ENCODE peak calls at places on chromosomes 4 and X, in five cellular contexts. One of them, this sample, is unnamed. For H3K36me3, the result is how much of the 10 kb centered on the place peaks cover.

GRCh38 chrX:85004255-85004654 is 578 bp downstream of the APOOL start:
- DNase-seq in tibial nerve: no peak
- DNase-seq in aorta: no peak
- DNase-seq in endodermal cell: no peak
- DNase-seq in mesendoderm: peak
- DNase-seq in this sample: peak

GRCh38 chr4:87843936-87844335 is 11.2 kb downstream of the MEPE start:
- DNase-seq in tibial nerve: no peak
- DNase-seq in aorta: no peak
- DNase-seq in endodermal cell: no peak
- DNase-seq in mesendoderm: no peak
- DNase-seq in this sample: peak

GRCh38 chrX:40471965-40472648 is 108.7 kb upstream of the ATP6AP2 start:
- DNase-seq in tibial nerve: no peak
- DNase-seq in aorta: no peak
- DNase-seq in endodermal cell: peak
- DNase-seq in mesendoderm: peak
- DNase-seq in this sample: peak

GRCh38 chr4:187174749-187175148 is 451.1 kb upstream of the FAT1 start:
- DNase-seq in tibial nerve: no peak
- DNase-seq in aorta: no peak
- DNase-seq in endodermal cell: no peak
- DNase-seq in mesendoderm: no peak
- DNase-seq in this sample: no peak

GRCh38 chr4:78644744-78645330 is 93.3 kb downstream of the ANXA3 start:
- DNase-seq in tibial nerve: peak
- DNase-seq in aorta: no peak
- DNase-seq in endodermal cell: peak
- DNase-seq in mesendoderm: peak
- DNase-seq in this sample: peak

GRCh38 chr4:173057442-173057841 is 111.2 kb upstream of the GALNT7 start:
- DNase-seq in tibial nerve: no peak
- DNase-seq in aorta: no peak
- DNase-seq in endodermal cell: no peak
- DNase-seq in mesendoderm: no peak
- DNase-seq in this sample: no peak

GRCh38 chrX:113510586-113510985 is 670.0 kb upstream of the AMOT start:
- DNase-seq in tibial nerve: no peak
- DNase-seq in aorta: no peak
- DNase-seq in endodermal cell: no peak
- DNase-seq in mesendoderm: no peak
- DNase-seq in this sample: no peak

GRCh38 chr4:140326395-140326993 is 47.0 kb upstream of the SCOC start:
- DNase-seq in tibial nerve: no peak
- DNase-seq in aorta: no peak
- DNase-seq in endodermal cell: peak
- DNase-seq in mesendoderm: peak
- DNase-seq in this sample: peak

GRCh38 chrX:122567911-122568310 is 616.2 kb upstream of the GRIA3 start:
- DNase-seq in tibial nerve: no peak
- DNase-seq in aorta: no peak
- DNase-seq in endodermal cell: no peak
- DNase-seq in mesendoderm: no peak
- DNase-seq in this sample: no peak

GRCh38 chr4:148239406-148239805 is 202.8 kb downstream of the NR3C2 start:
- DNase-seq in tibial nerve: no peak
- DNase-seq in aorta: no peak
- DNase-seq in endodermal cell: no peak
- DNase-seq in mesendoderm: no peak
- DNase-seq in this sample: no peak

GRCh38 chrX:72258174-72258573 is 18.9 kb downstream of the RPS4X start:
- DNase-seq in tibial nerve: no peak
- DNase-seq in aorta: no peak
- DNase-seq in endodermal cell: no peak
- DNase-seq in mesendoderm: no peak
- DNase-seq in this sample: peak

GRCh38 chr4:67584496-67584895 is 26.0 kb downstream of the STAP1 start:
- DNase-seq in tibial nerve: no peak
- DNase-seq in aorta: no peak
- DNase-seq in endodermal cell: no peak
- DNase-seq in mesendoderm: no peak
- DNase-seq in this sample: no peak

GRCh38 chr4:111618908-111619307 is 526.3 kb upstream of the FAM241A start:
- DNase-seq in tibial nerve: no peak
- DNase-seq in aorta: no peak
- DNase-seq in endodermal cell: no peak
- DNase-seq in mesendoderm: no peak
- DNase-seq in this sample: no peak

GRCh38 chr4:986949-987688 is at the start of gene IDUA:
- DNase-seq in tibial nerve: peak
- DNase-seq in aorta: peak
- DNase-seq in endodermal cell: peak
- DNase-seq in mesendoderm: peak
- DNase-seq in this sample: no peak

GRCh38 chr4:55173580-55173979 is 48.2 kb upstream of the KDR start:
- DNase-seq in tibial nerve: no peak
- DNase-seq in aorta: no peak
- DNase-seq in endodermal cell: no peak
- DNase-seq in mesendoderm: no peak
- DNase-seq in this sample: peak

GRCh38 chr4:139208404-139208945 is 31.5 kb upstream of the ELF2 start:
- DNase-seq in tibial nerve: no peak
- DNase-seq in aorta: no peak
- DNase-seq in endodermal cell: no peak
- DNase-seq in mesendoderm: no peak
- DNase-seq in this sample: no peak

GRCh38 chr4:31094474-31094873 is 374.3 kb downstream of the PCDH7 start:
- DNase-seq in tibial nerve: no peak
- DNase-seq in aorta: no peak
- DNase-seq in endodermal cell: no peak
- DNase-seq in mesendoderm: no peak
- DNase-seq in this sample: no peak

GRCh38 chr4:9949573-9949972 is 71.7 kb downstream of the SLC2A9 start:
- DNase-seq in tibial nerve: no peak
- DNase-seq in aorta: no peak
- DNase-seq in endodermal cell: no peak
- DNase-seq in mesendoderm: no peak
- DNase-seq in this sample: no peak

GRCh38 chr4:80335226-80335553 is 340 bp upstream of the CFAP299 start:
- DNase-seq in tibial nerve: no peak
- DNase-seq in aorta: no peak
- DNase-seq in endodermal cell: no peak
- DNase-seq in mesendoderm: no peak
- DNase-seq in this sample: no peak

GRCh38 chr4:83862471-83862870 is 326.6 kb downstream of the GPAT3 start:
- DNase-seq in tibial nerve: no peak
- DNase-seq in aorta: no peak
- DNase-seq in endodermal cell: no peak
- DNase-seq in mesendoderm: no peak
- DNase-seq in this sample: no peak

GRCh38 chr4:53432528-53433424 is 55.3 kb downstream of the FIP1L1 start:
- DNase-seq in tibial nerve: no peak
- DNase-seq in aorta: no peak
- DNase-seq in endodermal cell: no peak
- DNase-seq in mesendoderm: no peak
- DNase-seq in this sample: no peak

GRCh38 chr4:41104155-41104554 is 110.2 kb downstream of the APBB2 start:
- DNase-seq in tibial nerve: no peak
- DNase-seq in aorta: no peak
- DNase-seq in endodermal cell: no peak
- DNase-seq in mesendoderm: no peak
- DNase-seq in this sample: no peak

GRCh38 chr4:133151301-133151680 is 2.2 kb downstream of the PCDH10 start:
- DNase-seq in tibial nerve: no peak
- DNase-seq in aorta: peak
- DNase-seq in endodermal cell: peak
- DNase-seq in mesendoderm: peak
- DNase-seq in this sample: no peak

GRCh38 chrX:15158736-15159406 is 111.0 kb downstream of the ASB9 start:
- DNase-seq in tibial nerve: no peak
- DNase-seq in aorta: no peak
- DNase-seq in endodermal cell: no peak
- DNase-seq in mesendoderm: no peak
- DNase-seq in this sample: no peak

DNA sequence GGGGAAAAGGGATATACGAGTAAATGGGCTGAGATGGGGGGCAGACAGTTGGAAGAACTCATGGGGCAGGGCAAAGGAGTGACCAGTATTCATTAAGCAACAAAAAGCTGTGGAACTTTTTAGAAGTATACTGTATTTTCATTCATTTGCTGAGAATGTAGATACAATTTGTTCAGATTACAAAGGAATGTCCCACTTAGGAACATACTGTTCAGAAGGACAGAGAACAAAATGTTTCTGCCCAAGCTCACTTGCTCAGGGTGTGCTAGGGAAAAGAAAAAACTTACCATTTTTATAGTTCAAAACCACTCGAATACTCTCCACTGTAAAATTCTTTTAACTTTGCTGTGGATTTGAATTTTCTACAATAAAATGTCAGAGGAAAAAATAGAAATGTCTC is 135.2 kb upstream of the AFF2 start:
- DNase-seq in tibial nerve: no peak
- DNase-seq in aorta: no peak
- DNase-seq in endodermal cell: no peak
- DNase-seq in mesendoderm: no peak
- DNase-seq in this sample: no peak
- H3K36me3 ChIP-seq in tibial nerve: under half
- H3K36me3 ChIP-seq in aorta: under half
- H3K36me3 ChIP-seq in endodermal cell: under half
- H3K36me3 ChIP-seq in mesendoderm: under half
- H3K36me3 ChIP-seq in this sample: under half

GRCh38 chr4:75213480-75213879 is 280.6 kb downstream of the PARM1 start:
- DNase-seq in tibial nerve: no peak
- DNase-seq in aorta: no peak
- DNase-seq in endodermal cell: no peak
- DNase-seq in mesendoderm: no peak
- DNase-seq in this sample: no peak

GRCh38 chr4:75207902-75208301 is 275.0 kb downstream of the PARM1 start:
- DNase-seq in tibial nerve: no peak
- DNase-seq in aorta: no peak
- DNase-seq in endodermal cell: no peak
- DNase-seq in mesendoderm: no peak
- DNase-seq in this sample: no peak

GRCh38 chr4:75211422-75211821 is 278.5 kb downstream of the PARM1 start:
- DNase-seq in tibial nerve: no peak
- DNase-seq in aorta: no peak
- DNase-seq in endodermal cell: no peak
- DNase-seq in mesendoderm: no peak
- DNase-seq in this sample: no peak
- H3K36me3 ChIP-seq in tibial nerve: under half
- H3K36me3 ChIP-seq in aorta: under half
- H3K36me3 ChIP-seq in endodermal cell: under half
- H3K36me3 ChIP-seq in mesendoderm: under half
- H3K36me3 ChIP-seq in this sample: under half

DNA sequence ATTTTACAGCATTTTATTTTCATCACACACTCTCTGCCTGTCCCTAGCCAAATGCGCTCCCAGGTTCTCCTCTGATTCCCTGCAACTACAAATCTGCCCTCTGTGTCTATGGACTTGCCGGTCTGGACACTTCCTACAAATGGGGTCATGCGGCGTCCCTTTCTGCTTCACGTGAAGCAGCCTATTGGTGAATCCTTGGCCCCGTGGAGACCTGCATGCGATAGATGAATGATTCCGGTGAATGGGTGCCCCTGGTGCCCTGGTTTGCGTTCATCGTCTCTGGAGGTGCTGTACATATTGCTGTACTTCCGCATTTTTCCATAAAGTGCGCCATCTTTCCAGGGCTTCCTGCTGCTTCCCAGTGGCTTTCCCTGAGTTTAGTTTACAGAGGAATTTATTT is 27.5 kb upstream of the CLCN4 start:
- DNase-seq in tibial nerve: no peak
- DNase-seq in aorta: peak
- DNase-seq in endodermal cell: no peak
- DNase-seq in mesendoderm: no peak
- DNase-seq in this sample: no peak
- H3K36me3 ChIP-seq in tibial nerve: half or more
- H3K36me3 ChIP-seq in aorta: under half
- H3K36me3 ChIP-seq in endodermal cell: under half
- H3K36me3 ChIP-seq in mesendoderm: under half
- H3K36me3 ChIP-seq in this sample: under half

GRCh38 chrX:13144927-13145659 is 100.7 kb upstream of the FAM9C start:
- DNase-seq in tibial nerve: no peak
- DNase-seq in aorta: no peak
- DNase-seq in endodermal cell: no peak
- DNase-seq in mesendoderm: no peak
- DNase-seq in this sample: no peak
- H3K36me3 ChIP-seq in tibial nerve: under half
- H3K36me3 ChIP-seq in aorta: under half
- H3K36me3 ChIP-seq in endodermal cell: under half
- H3K36me3 ChIP-seq in mesendoderm: under half
- H3K36me3 ChIP-seq in this sample: under half

DNA sequence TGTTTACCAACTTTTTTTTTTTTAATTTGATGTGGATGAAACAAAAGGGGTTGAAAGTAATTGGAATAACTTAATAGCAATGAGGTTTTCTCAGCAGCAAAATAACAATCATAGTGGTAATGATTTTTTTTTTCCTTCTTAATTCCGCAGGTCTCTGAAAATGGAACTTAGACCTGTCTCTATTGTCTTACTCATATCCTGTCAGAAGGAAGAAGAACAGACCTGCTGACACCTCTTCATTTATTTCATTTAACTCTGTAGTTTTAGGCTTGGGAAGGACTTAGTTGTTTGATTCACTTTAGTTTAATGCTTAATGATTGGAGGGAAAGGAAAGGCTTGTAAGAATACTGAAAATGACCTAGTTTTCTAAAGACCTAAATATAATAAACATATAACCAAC is 9.0 kb downstream of the PCDH18 start:
- DNase-seq in tibial nerve: no peak
- DNase-seq in aorta: no peak
- DNase-seq in endodermal cell: no peak
- DNase-seq in mesendoderm: no peak
- DNase-seq in this sample: no peak
- H3K36me3 ChIP-seq in tibial nerve: under half
- H3K36me3 ChIP-seq in aorta: under half
- H3K36me3 ChIP-seq in endodermal cell: under half
- H3K36me3 ChIP-seq in mesendoderm: under half
- H3K36me3 ChIP-seq in this sample: under half

DNA sequence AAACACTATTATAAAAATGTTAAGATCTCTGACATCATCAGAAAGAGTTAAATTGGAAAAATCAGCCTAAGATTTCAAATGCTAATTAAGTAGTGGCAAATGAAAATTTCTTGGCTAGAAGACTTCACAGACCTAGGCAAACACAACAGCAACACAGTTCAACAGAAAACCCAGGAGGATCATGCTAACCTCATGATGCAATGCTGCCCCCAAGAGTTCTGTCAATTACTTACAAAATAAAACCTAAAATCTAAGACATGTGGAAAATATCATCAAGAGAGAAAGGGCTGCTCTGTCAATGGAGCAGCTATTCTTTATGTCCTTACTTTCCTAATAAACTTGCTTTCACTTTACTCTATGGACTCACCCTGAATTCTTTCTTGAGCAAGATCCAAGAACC is 21.0 kb downstream of the S100G start:
- DNase-seq in tibial nerve: no peak
- DNase-seq in aorta: no peak
- DNase-seq in endodermal cell: peak
- DNase-seq in mesendoderm: peak
- DNase-seq in this sample: peak
- H3K36me3 ChIP-seq in tibial nerve: under half
- H3K36me3 ChIP-seq in aorta: under half
- H3K36me3 ChIP-seq in endodermal cell: under half
- H3K36me3 ChIP-seq in mesendoderm: under half
- H3K36me3 ChIP-seq in this sample: under half

This sample was measured in SJSA1.